ENCODE peak calls at places on chromosomes 7 and 10, in ten cellular contexts. W is fibroblast of pulmonary artery, V is astrocyte of the spinal cord, S is endothelial cell of umbilical vein, M is neural crest cell, O is cardiac muscle cell, X is GM20000, U is lung, A is Calu3, Y is WERI-Rb-1. R is an unnamed sample.

GRCh38 chr10:101285519-101286070 is 56.3 kb upstream of the LBX1 start:
- DNase-seq in S (no peak), W (no peak), M (no peak), O (no peak), V (no peak), A (no peak), X (no peak), U (no peak), Y (no peak), R (no peak)

GRCh38 chr7:136086712-136087111 is 109.6 kb upstream of the MTPN start:
- DNase-seq in M (no peak), U (peak; percentile 81), S (peak; percentile 86), V (peak; percentile 93), Y (no peak), W (peak; percentile 94), O (peak; percentile 95), A (peak; percentile 54), X (peak; percentile 15), R (no peak)

GRCh38 chr7:50653997-50654425 is 88.8 kb upstream of the DDC start:
- DNase-seq in O (peak; percentile 76), X (no peak), S (no peak), Y (no peak), M (no peak), A (no peak), W (peak; percentile 66), U (no peak), V (peak; percentile 40), R (no peak)

GRCh38 chr7:120981117-120981516 is 7.4 kb upstream of the CPED1 start:
- DNase-seq in O (no peak), S (no peak), Y (no peak), W (no peak), M (no peak), X (no peak), V (no peak), U (no peak), A (no peak), R (no peak)

GRCh38 chr7:7668708-7669107 is 28.2 kb downstream of the UMAD1 start:
- DNase-seq in Y (no peak), V (no peak), M (no peak), U (no peak), S (no peak), O (no peak), X (no peak), W (no peak), A (no peak), R (no peak)

GRCh38 chr10:18549105-18549504 is 102.3 kb downstream of the NSUN6 start:
- DNase-seq in W (no peak), U (no peak), Y (no peak), A (no peak), S (no peak), X (no peak), V (no peak), O (no peak), M (no peak), R (no peak)

GRCh38 chr7:103593691-103594090 is 147.7 kb upstream of the SLC26A5 start:
- DNase-seq in W (no peak), M (no peak), Y (no peak), V (peak; percentile 39), S (no peak), O (no peak), U (no peak), A (no peak), X (no peak), R (no peak)

GRCh38 chr7:158824028-158824427 is 5.3 kb downstream of the ESYT2 start:
- DNase-seq in S (no peak), U (no peak), A (no peak), M (no peak), O (peak; percentile 38), Y (no peak), V (no peak), X (peak; percentile 64), W (no peak), R (no peak)

DNA sequence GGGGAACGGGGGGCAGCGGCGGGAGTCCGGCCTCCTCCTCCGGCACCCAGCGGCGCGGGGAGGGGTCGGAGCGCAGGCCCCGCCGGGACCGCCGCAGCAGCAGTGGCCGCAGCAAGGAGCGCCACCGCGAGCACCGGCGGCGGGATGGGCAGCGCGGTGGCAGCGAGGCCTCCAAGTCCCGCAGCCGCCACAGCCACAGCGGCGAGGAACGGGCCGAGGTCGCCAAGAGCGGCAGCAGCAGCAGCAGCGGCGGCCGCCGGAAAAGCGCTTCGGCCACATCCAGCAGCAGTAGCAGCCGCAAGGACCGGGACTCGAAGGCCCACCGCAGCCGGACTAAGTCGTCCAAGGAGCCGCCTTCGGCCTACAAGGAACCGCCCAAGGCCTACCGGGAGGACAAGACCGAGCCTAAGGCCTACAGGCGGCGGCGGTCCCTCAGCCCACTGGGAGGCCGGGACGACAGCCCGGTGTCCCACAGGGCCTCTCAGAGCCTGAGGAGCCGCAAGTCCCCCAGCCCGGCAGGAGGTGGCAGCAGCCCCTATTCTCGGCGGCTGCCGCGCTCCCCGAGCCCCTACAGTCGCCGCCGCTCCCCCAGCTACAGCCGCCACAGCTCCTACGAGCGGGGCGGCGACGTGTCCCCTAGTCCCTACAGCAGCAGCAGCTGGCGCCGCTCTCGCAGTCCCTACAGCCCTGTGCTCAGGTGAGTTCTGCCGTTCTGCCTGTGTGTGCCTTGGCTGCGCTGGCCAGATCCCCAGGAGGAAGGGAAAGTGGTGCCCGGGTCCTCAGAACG is 1.3 kb downstream of the CDK13 start:
- DNase-seq in A (peak; percentile 84), O (peak; percentile 53), Y (peak; percentile 64), X (peak; percentile 77), S (peak; percentile 73), M (peak; percentile 51), W (peak; percentile 51), V (peak; percentile 62), U (peak; percentile 60), R (peak; percentile 59)
- TF ChIP-seq CTCF in A (peak; percentile 68), O (peak; percentile 43), Y (peak; percentile 47), X (peak; percentile 45), S (peak; percentile 10), M (peak; percentile 60), W (peak; percentile 28), V (peak; percentile 48), U (peak; percentile 25), R (peak; percentile 60)

DNA sequence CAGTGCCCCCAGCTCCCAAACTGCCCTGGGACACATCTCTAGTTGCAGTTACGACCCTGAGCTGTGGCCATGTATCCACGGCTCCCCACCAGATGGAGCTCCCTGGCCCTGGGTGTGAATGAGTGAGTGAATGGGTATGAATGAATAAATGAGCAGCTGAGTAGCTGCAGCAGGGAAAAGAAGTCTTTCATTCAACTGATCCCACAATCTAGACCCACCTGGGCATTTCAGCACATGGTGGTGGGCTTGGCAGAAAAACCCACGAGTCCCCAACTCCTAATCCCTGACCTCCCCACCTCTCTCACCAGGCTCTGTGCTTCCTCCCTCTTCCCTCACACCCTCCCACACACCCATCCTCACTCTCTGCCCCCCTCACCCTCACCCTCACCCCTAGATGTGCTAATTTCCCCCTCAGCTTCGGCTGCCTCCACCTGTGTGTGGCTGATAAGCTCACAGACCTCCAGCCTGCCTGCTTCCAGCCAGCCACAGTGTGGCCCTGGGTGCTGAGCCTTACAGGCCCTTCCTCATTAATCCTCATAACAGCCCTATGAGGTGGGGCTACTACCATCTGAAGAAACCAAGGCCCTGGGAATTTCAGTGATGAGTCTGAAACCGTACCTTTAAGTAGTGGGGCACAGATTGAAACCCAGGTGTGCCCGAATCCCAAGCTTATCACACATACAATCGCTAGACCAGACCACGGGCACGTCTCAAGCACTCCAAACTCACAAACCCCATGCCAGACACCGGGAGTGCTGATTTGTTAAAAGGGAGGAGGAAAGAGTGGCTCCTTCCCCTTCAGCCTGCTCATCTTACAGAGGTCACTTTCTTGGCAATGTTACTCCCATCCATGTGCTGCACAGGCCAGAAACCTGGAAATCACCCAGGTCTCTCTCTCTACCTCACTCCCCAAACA is 2.2 kb upstream of the ATP6V1F start:
- DNase-seq in A (no peak), X (no peak), W (peak; percentile 54), O (peak; percentile 63), U (no peak), V (peak; percentile 50), M (no peak), Y (peak; percentile 37), S (no peak), R (no peak)
- TF ChIP-seq CTCF in A (no peak), X (no peak), W (peak; percentile 36), O (peak; percentile 13), U (no peak), V (peak; percentile 42), M (no peak), Y (peak; percentile 42), S (no peak), R (no peak)

DNA sequence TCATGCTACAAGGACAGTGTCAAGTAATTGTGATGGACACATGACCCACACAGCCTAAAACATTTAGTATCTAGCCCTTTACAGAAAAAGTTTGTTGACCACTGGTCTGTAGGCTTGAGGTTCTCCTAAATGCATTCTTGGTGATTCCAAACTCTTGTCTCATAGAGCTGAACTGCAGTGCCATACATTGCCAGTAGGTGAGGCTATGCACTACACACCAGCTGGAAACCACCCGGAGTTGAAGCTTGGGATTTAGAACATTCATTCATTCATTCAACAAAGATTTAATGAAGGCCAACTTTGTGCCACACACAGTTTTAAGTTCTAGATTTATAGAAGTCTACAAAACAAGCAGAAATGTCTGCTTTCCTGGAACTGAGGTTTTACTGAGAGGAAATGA is 77.3 kb upstream of the TCF7L2 start:
- DNase-seq in O (no peak), X (no peak), V (no peak), U (no peak), Y (peak; percentile 13), S (no peak), A (no peak), W (no peak), M (no peak), R (no peak)
- TF ChIP-seq CTCF in O (peak; percentile 30), X (no peak), V (peak; percentile 37), U (no peak), Y (peak; percentile 95), S (peak; percentile 9), A (no peak), W (peak; percentile 40), M (peak; percentile 44), R (peak; percentile 12)

DNA sequence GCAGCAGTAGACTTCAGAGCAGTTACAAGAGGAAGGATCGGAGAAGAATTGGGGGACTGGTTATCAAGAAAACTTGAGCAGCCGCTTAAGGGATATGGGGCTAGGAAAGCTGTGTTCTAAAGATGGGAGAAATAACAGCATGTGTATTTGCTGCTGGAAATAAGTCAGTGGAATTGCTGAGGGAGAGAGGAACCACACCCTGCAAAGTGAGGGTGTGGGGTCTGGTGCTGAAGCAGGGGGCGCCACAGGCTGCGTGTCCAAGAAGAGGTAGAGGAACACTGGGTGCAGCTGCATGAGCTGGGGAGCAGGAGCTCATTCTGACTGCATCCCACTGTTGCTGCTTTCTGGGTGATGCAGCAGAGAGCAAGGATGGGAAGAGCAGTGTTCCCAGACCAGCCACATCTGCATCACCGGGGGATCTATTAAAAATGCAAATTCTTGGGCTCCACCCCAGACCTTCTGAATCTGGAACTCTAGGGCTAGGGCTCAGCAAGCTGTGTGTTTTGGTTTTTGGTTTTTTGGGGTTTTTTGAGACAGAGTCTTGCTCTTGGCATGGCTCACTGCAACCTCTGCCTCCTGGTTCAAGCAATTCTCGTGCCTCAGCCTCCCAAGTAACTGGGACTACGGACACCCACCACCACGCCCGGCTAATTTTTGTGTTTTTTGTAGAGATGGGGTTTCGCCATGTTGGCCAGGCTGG is 97.1 kb upstream of the DNAJB6 start:
- DNase-seq in S (no peak), W (no peak), O (no peak), U (no peak), X (no peak), Y (no peak), A (no peak), M (no peak), V (no peak), R (no peak)
- TF ChIP-seq CTCF in S (no peak), W (no peak), O (no peak), U (no peak), X (no peak), Y (peak; percentile 33), A (no peak), M (no peak), V (no peak), R (no peak)

R was measured in progenitor cell of endocrine pancreas.